ENCODE peak calls at places on chromosome 10, in eight cellular contexts. N is IMR-90, R is right lobe of liver, T is keratinocyte, S is spleen, P is heart right ventricle, A is tibial nerve, C is suprapubic skin. U is an unnamed sample.
A peak's percentile ranks its signal among the peaks of the same experiment; 100 is the strongest.

GRCh38 chr10:99365311-99365710 is 36.2 kb downstream of the CNNM1 start:
- DNase-seq in P (no peak), S (no peak), T (no peak), C (no peak), R (no peak), A (no peak), N (no peak), U (no peak)

GRCh38 chr10:86526606-86527005 is 5.0 kb upstream of the WAPL start:
- DNase-seq in A (no peak), N (no peak), R (no peak), P (no peak), S (no peak), C (no peak), T (no peak), U (no peak)

GRCh38 chr10:127196227-127196954 is at the start of gene INSYN2A:
- DNase-seq in P (peak; percentile 48), C (no peak), N (peak; percentile 44), T (no peak), S (no peak), R (peak; percentile 38), A (no peak), U (no peak)

GRCh38 chr10:88986549-88987242 is 3.9 kb upstream of the FAS start:
- DNase-seq in A (no peak), N (peak; percentile 37), S (no peak), P (peak; percentile 38), C (no peak), T (no peak), R (no peak), U (no peak)

GRCh38 chr10:110429301-110429700 is 68.4 kb upstream of the DUSP5 start:
- DNase-seq in P (no peak), R (no peak), C (no peak), T (no peak), N (peak; percentile 40), S (peak; percentile 11), A (no peak), U (no peak)

GRCh38 chr10:1241973-1242935 is 186.1 kb downstream of the WDR37 start:
- DNase-seq in N (no peak), P (no peak), C (no peak), A (no peak), S (peak; percentile 69), R (no peak), T (no peak), U (no peak)

GRCh38 chr10:87646920-87647319 is 12.8 kb upstream of the PAPSS2 start:
- DNase-seq in C (no peak), N (no peak), P (no peak), R (no peak), S (no peak), A (no peak), T (no peak), U (no peak)

GRCh38 chr10:10785627-10786333 is 231.9 kb upstream of the CELF2 start:
- DNase-seq in S (no peak), R (no peak), C (no peak), N (peak; percentile 67), P (no peak), T (no peak), A (no peak), U (no peak)

GRCh38 chr10:652226-652625 is 37.2 kb downstream of the DIP2C start:
- DNase-seq in S (no peak), A (no peak), T (no peak), N (no peak), P (no peak), C (no peak), R (no peak), U (no peak)

GRCh38 chr10:22251751-22252285 is 34.0 kb upstream of the EBLN1 start:
- DNase-seq in S (peak; percentile 92), R (peak; percentile 59), C (no peak), N (no peak), P (peak; percentile 79), A (peak; percentile 52), T (no peak), U (peak; percentile 36)

GRCh38 chr10:62046522-62047239 is 145.2 kb downstream of the ARID5B start:
- DNase-seq in N (peak; percentile 47), P (no peak), S (no peak), C (no peak), T (no peak), A (no peak), R (no peak), U (no peak)

GRCh38 chr10:101629781-101630419 is 41.8 kb downstream of the DPCD start:
- DNase-seq in R (no peak), T (no peak), N (no peak), C (no peak), S (no peak), P (no peak), A (no peak), U (no peak)

GRCh38 chr10:55943403-55943802 is 417.7 kb downstream of the ZWINT start:
- DNase-seq in T (no peak), A (no peak), S (no peak), R (no peak), C (no peak), N (no peak), P (no peak), U (no peak)

GRCh38 chr10:124493191-124493936 is 31.7 kb downstream of the LHPP start:
- DNase-seq in T (no peak), A (no peak), S (peak; percentile 53), P (no peak), R (no peak), N (no peak), C (no peak), U (no peak)

GRCh38 chr10:35359056-35359455 is 22.7 kb downstream of the CCNY start:
- DNase-seq in T (no peak), C (no peak), P (no peak), R (no peak), N (no peak), A (no peak), S (no peak), U (no peak)

GRCh38 chr10:23139677-23140076 is 44.3 kb downstream of the MSRB2 start:
- DNase-seq in C (no peak), N (no peak), A (no peak), T (no peak), S (no peak), P (no peak), R (no peak), U (no peak)

GRCh38 chr10:99115703-99116102 is 119.9 kb downstream of the HPSE2 start:
- DNase-seq in P (no peak), C (no peak), T (no peak), R (no peak), A (no peak), N (no peak), S (no peak), U (no peak)

GRCh38 chr10:46077616-46078268 is 31.7 kb upstream of the MSMB start:
- DNase-seq in T (no peak), C (no peak), N (no peak), R (no peak), P (no peak), A (no peak), S (no peak), U (no peak)

GRCh38 chr10:86349474-86349873 is 17.1 kb downstream of the GRID1 start:
- DNase-seq in N (no peak), S (peak; percentile 43), R (peak; percentile 6), T (no peak), C (no peak), A (no peak), P (no peak), U (no peak)

GRCh38 chr10:7233259-7233991 is 177.4 kb downstream of the SFMBT2 start:
- DNase-seq in P (no peak), R (no peak), C (no peak), A (no peak), T (no peak), S (no peak), N (no peak), U (no peak)

GRCh38 chr10:78514459-78514858 is 480.8 kb downstream of the RPS24 start:
- DNase-seq in T (no peak), P (no peak), R (no peak), A (no peak), N (no peak), C (peak; percentile 29), S (no peak), U (no peak)

GRCh38 chr10:129658673-129659072 is 191.6 kb downstream of the MGMT start:
- DNase-seq in P (no peak), T (no peak), N (no peak), S (no peak), C (no peak), A (no peak), R (no peak), U (no peak)

GRCh38 chr10:62588116-62588515 is 213.9 kb downstream of the ZNF365 start:
- DNase-seq in R (no peak), C (no peak), A (no peak), S (no peak), T (no peak), N (no peak), P (no peak), U (no peak)

GRCh38 chr10:86659161-86659691 is 4.9 kb downstream of the OPN4 start:
- DNase-seq in P (no peak), N (no peak), S (no peak), C (peak; percentile 67), T (no peak), A (no peak), R (peak; percentile 8), U (peak; percentile 45)

GRCh38 chr10:57905866-57906265 is 361.8 kb downstream of the IPMK start:
- DNase-seq in A (no peak), P (no peak), R (no peak), S (no peak), N (no peak), C (no peak), T (no peak), U (no peak)

GRCh38 chr10:74745449-74745848 is 81.0 kb upstream of the KAT6B start:
- DNase-seq in A (no peak), C (no peak), T (no peak), R (no peak), S (no peak), N (no peak), P (no peak), U (no peak)

GRCh38 chr10:110993024-110993693 is 73.8 kb downstream of the SHOC2 start:
- DNase-seq in S (no peak), C (no peak), N (peak; percentile 91), T (peak; percentile 42), P (no peak), A (no peak), R (no peak), U (no peak)

GRCh38 chr10:114397651-114398145 is 6.6 kb downstream of the AFAP1L2 start:
- DNase-seq in S (no peak), P (no peak), C (no peak), N (no peak), R (no peak), T (no peak), A (no peak), U (no peak)
- TF ChIP-seq CTCF in S (no peak), P (no peak), C (no peak), N (no peak), R (no peak), T (no peak), A (no peak), U (no peak)

GRCh38 chr10:100489388-100489787 is 26.6 kb downstream of the WNT8B start:
- DNase-seq in T (no peak), C (no peak), S (no peak), P (no peak), R (no peak), N (no peak), A (no peak), U (no peak)
- H3K27me3 ChIP-seq in T (no peaks in the 10 kb centered on the region), C (no peaks in the 10 kb centered on the region), S (no peaks in the 10 kb centered on the region), P (no peaks in the 10 kb centered on the region), R (no peaks in the 10 kb centered on the region), N (peaks cover 3% of the 10 kb centered on the region), A (no peaks in the 10 kb centered on the region), U (no peaks in the 10 kb centered on the region)

GRCh38 chr10:122140477-122140902 is 130.6 kb upstream of the BTBD16 start:
- DNase-seq in S (no peak), N (peak; percentile 66), R (no peak), C (no peak), P (peak; percentile 53), A (no peak), T (peak; percentile 48), U (no peak)
- TF ChIP-seq CTCF in S (no peak), N (no peak), R (no peak), C (no peak), P (no peak), A (no peak), T (no peak), U (no peak)

GRCh38 chr10:28678687-28679457 is 1.6 kb downstream of the BAMBI start:
- DNase-seq in T (no peak), N (peak; percentile 24), C (no peak), P (no peak), S (no peak), R (no peak), A (no peak), U (no peak)
- H3K27me3 ChIP-seq in T (peaks cover 25% of the 10 kb centered on the region), N (peaks cover 24% of the 10 kb centered on the region), C (peaks cover 71% of the 10 kb centered on the region), P (peaks cover 75% of the 10 kb centered on the region), S (peaks cover 20% of the 10 kb centered on the region), R (no peaks in the 10 kb centered on the region), A (peaks cover 13% of the 10 kb centered on the region), U (no peaks in the 10 kb centered on the region)